ENCODE peak calls at places on chromosomes 12 and 14, in ten cellular contexts. O is T-helper 1 cell; S is nucleus accumbens; B is NK-92 treated with Interleukin-12 subunit alpha and Interleukin-12 subunit beta, amount 100 ng/mL, for 24 hours; P is astrocyte of the cerebellum; R is BE2C; C is left cardiac atrium; N is Calu3; E is kidney epithelial cell; D is NCI-H774. F is an unnamed sample.

GRCh38 chr12:124754949-124755800 is 108.5 kb downstream of the SCARB1 start:
- DNase-seq in O (no peak), S (peak), B (peak), P (no peak), R (no peak), C (peak), N (no peak), E (no peak), D (peak), F (peak)

GRCh38 chr12:112941528-112942335 is 3.5 kb downstream of the OAS3 start:
- DNase-seq in O (no peak), S (no peak), B (no peak), P (no peak), R (no peak), C (no peak), N (no peak), E (no peak), D (no peak), F (no peak)

GRCh38 chr12:67355428-67356385 is 86.5 kb downstream of the CAND1 start:
- DNase-seq in O (no peak), S (no peak), B (no peak), P (peak), R (peak), C (no peak), N (peak), E (no peak), D (peak), F (peak)

GRCh38 chr12:104566244-104566993 is 109.7 kb downstream of the CHST11 start:
- DNase-seq in O (no peak), S (no peak), B (no peak), P (no peak), R (no peak), C (no peak), N (no peak), E (no peak), D (no peak), F (no peak)

GRCh38 chr14:69481815-69482568 is 2.5 kb upstream of the PLEKHD1 start:
- DNase-seq in O (no peak), S (no peak), B (no peak), P (no peak), R (no peak), C (no peak), N (no peak), E (peak), D (no peak), F (no peak)

GRCh38 chr14:84969501-84969900 is 560.4 kb upstream of the FLRT2 start:
- DNase-seq in O (no peak), S (no peak), B (no peak), P (no peak), R (no peak), C (no peak), N (no peak), E (no peak), D (no peak), F (no peak)

GRCh38 chr12:15996254-15996653 is 85.1 kb downstream of the DERA start:
- DNase-seq in O (no peak), S (no peak), B (no peak), P (no peak), R (peak), C (peak), N (no peak), E (no peak), D (no peak), F (peak)

GRCh38 chr12:25364529-25365339 is 114.0 kb upstream of the KRAS start:
- DNase-seq in O (no peak), S (no peak), B (no peak), P (no peak), R (peak), C (no peak), N (no peak), E (no peak), D (no peak), F (no peak)

GRCh38 chr12:80299219-80299618 is 144.8 kb upstream of the PTPRQ start:
- DNase-seq in O (no peak), S (no peak), B (no peak), P (no peak), R (no peak), C (no peak), N (no peak), E (no peak), D (no peak), F (no peak)